ENCODE peak calls at places on chromosomes 2 and 18, in seven cellular contexts. T is prostate gland; Z is upper lobe of left lung; E is cardiac muscle cell; K is PC-3; C is pancreas; Y is CD8-positive, alpha-beta T cell. I is an unnamed sample.

GRCh38 chr18:74200780-74201179 is 52.5 kb downstream of the TIMM21 start:
- DNase-seq in T (no peak), Z (peak; percentile 54), E (no peak), K (no peak), C (no peak), Y (no peak), I (no peak)

GRCh38 chr18:69935319-69936190 is 12.1 kb downstream of the CD226 start:
- DNase-seq in T (no peak), Z (no peak), E (peak; percentile 33), K (no peak), C (no peak), Y (peak; percentile 88), I (no peak)

GRCh38 chr2:118846667-118847446 is 591 bp downstream of the EN1 start:
- DNase-seq in T (no peak), Z (peak; percentile 84), E (no peak), K (peak; percentile 30), C (no peak), Y (no peak), I (no peak)

GRCh38 chr2:196088209-196088608 is 19.6 kb upstream of the DNAH7 start:
- DNase-seq in T (no peak), Z (no peak), E (peak; percentile 41), K (no peak), C (no peak), Y (no peak), I (no peak)

GRCh38 chr2:141109633-141110032 is 1021.2 kb downstream of the LRP1B start:
- DNase-seq in T (no peak), Z (no peak), E (peak; percentile 74), K (peak; percentile 31), C (no peak), Y (no peak), I (no peak)

GRCh38 chr18:48810805-48811204 is 140.0 kb downstream of the SMAD7 start:
- DNase-seq in T (no peak), Z (no peak), E (no peak), K (no peak), C (no peak), Y (no peak), I (no peak)

GRCh38 chr2:149420053-149420963 is 89.9 kb downstream of the LYPD6 start:
- DNase-seq in T (no peak), Z (no peak), E (peak; percentile 28), K (no peak), C (no peak), Y (no peak), I (no peak)

GRCh38 chr2:218081695-218082094 is 12.6 kb downstream of the RUFY4 start:
- DNase-seq in T (no peak), Z (peak; percentile 43), E (no peak), K (no peak), C (no peak), Y (no peak), I (no peak)

GRCh38 chr2:142824756-142825155 is 52.7 kb upstream of the KYNU start:
- DNase-seq in T (no peak), Z (no peak), E (no peak), K (peak; percentile 29), C (no peak), Y (no peak), I (no peak)

DNA sequence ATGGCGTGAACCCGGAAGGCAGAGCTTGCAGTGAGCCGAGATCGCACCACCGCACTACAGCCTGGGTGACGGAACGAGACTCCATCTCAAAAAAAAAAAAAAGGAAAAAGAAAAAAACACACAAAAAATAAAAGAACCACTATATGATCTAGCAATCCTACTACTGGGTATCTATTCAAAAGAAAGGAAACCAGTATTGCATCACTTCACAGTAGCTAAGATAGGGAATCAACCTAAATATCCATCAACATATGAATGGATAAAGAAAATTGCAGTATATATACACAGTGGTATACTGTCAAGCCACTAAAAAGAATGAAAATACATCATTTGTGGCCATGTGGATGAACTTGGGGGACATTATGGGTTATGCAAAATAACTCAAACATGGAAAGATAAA is 37.9 kb downstream of the METTL21A start:
- DNase-seq in T (no peak), Z (no peak), E (no peak), K (no peak), C (no peak), Y (no peak), I (no peak)
- H3K27ac ChIP-seq in T (no peak overlapping the region), Z (no peak overlapping the region), E (no peak overlapping the region), K (no peak overlapping the region), C (no peak overlapping the region), Y (no peak overlapping the region), I (no peak overlapping the region)

GRCh38 chr2:241734208-241734466 is 293 bp upstream of the D2HGDH start:
- DNase-seq in T (no peak), Z (no peak), E (no peak), K (no peak), C (no peak), Y (no peak), I (no peak)
- H3K27ac ChIP-seq in T (peak overlapping the region; percentile 82), Z (peak overlapping the region; percentile 91), E (no peak overlapping the region), K (peak overlapping the region; percentile 60), C (peak overlapping the region; percentile 82), Y (peak overlapping the region; percentile 41), I (peak overlapping the region; percentile 73)

DNA sequence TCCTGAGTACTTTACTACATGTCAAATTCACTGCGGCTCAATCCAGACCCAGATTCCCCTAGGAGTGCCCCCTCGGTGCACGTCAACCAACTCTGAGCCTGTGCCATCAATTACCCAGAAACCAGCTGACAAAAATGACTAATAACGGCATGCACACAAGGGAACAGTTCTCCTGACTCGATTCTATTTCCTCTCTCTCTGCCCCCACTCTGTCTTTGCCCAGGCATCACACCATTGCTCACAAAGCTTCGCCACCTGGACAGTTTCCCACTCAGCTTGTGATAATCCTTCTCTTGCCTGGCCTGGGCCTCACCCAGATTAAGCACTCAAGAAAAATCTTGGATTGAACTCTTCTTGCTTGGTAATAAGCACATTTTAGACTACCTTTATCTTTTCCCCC is 115.2 kb upstream of the NDUFV2 start:
- DNase-seq in T (no peak), Z (no peak), E (no peak), K (no peak), C (peak; percentile 76), Y (no peak), I (no peak)
- H3K27ac ChIP-seq in T (no peak overlapping the region), Z (no peak overlapping the region), E (no peak overlapping the region), K (no peak overlapping the region), C (no peak overlapping the region), Y (no peak overlapping the region), I (no peak overlapping the region)

GRCh38 chr2:40914648-40915047 is 462.8 kb upstream of the SLC8A1 start:
- DNase-seq in T (no peak), Z (no peak), E (no peak), K (no peak), C (no peak), Y (no peak), I (no peak)
- H3K27ac ChIP-seq in T (no peak overlapping the region), Z (no peak overlapping the region), E (no peak overlapping the region), K (no peak overlapping the region), C (no peak overlapping the region), Y (no peak overlapping the region), I (no peak overlapping the region)

DNA sequence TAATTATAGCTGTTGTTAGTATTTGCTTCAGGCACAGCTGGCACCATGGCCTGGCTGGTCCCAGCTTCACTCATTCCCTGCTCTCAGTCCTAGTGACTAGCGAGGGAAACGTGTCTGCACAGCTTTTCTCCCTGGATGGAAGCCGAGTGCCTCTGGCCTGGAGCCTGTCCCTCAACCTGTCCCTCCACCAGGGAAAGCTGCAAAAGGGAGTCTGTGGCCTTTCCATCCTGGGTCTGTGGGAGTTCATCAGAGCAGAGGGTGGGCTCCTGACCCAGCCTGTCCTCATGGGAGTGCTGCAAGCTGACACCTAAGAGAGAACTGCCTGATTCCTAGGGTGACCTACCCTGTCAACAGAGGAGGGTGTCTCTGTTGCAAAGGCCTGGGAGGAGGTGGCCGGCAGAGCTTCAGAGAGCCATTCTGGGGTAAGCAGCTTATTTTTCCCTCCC is 118.3 kb downstream of the CAPN13 start:
- DNase-seq in T (no peak), Z (no peak), E (peak; percentile 56), K (no peak), C (no peak), Y (no peak), I (no peak)
- H3K27ac ChIP-seq in T (no peak overlapping the region), Z (peak overlapping the region; percentile 69), E (peak overlapping the region; percentile 82), K (no peak overlapping the region), C (no peak overlapping the region), Y (no peak overlapping the region), I (no peak overlapping the region)

GRCh38 chr2:157934684-157935377 is 58.7 kb upstream of the ACVR1 start:
- DNase-seq in T (no peak), Z (no peak), E (no peak), K (peak; percentile 21), C (no peak), Y (no peak), I (no peak)

GRCh38 chr2:157936464-157936863 is 60.3 kb upstream of the ACVR1 start:
- DNase-seq in T (no peak), Z (no peak), E (no peak), K (peak; percentile 81), C (no peak), Y (no peak), I (no peak)

GRCh38 chr2:157932480-157933205 is 56.5 kb upstream of the ACVR1 start:
- DNase-seq in T (no peak), Z (no peak), E (no peak), K (no peak), C (no peak), Y (no peak), I (no peak)

GRCh38 chr2:157933549-157933948 is 57.4 kb upstream of the ACVR1 start:
- DNase-seq in T (no peak), Z (no peak), E (no peak), K (no peak), C (no peak), Y (no peak), I (no peak)

GRCh38 chr2:157935378-157935726 is 59.2 kb upstream of the ACVR1 start:
- DNase-seq in T (no peak), Z (no peak), E (no peak), K (peak; percentile 12), C (no peak), Y (no peak), I (no peak)
- H3K27ac ChIP-seq in T (no peak overlapping the region), Z (no peak overlapping the region), E (no peak overlapping the region), K (no peak overlapping the region), C (no peak overlapping the region), Y (no peak overlapping the region), I (no peak overlapping the region)

GRCh38 chr18:55243852-55244251 is 284.6 kb upstream of the CCDC68 start:
- DNase-seq in T (no peak), Z (no peak), E (no peak), K (no peak), C (no peak), Y (no peak), I (no peak)
- H3K27ac ChIP-seq in T (no peak overlapping the region), Z (peak overlapping the region; percentile 48), E (no peak overlapping the region), K (no peak overlapping the region), C (peak overlapping the region; percentile 5), Y (no peak overlapping the region), I (peak overlapping the region; percentile 43)